ENCODE peak calls at places on chromosomes 1 and 21, in four cellular contexts. F is fibroblast of mammary gland, I is BJ, L is heart left ventricle. U is an unnamed sample.

GRCh38 chr1:6475381-6476133 is 9.6 kb upstream of the TNFRSF25 start:
- DNase-seq in I (no peak), F (peak), L (peak), U (peak)

GRCh38 chr1:24642481-24643361 is at the start of gene SRRM1:
- DNase-seq in I (peak), L (peak), F (peak), U (peak)

GRCh38 chr1:5623399-5623798 is 368.8 kb downstream of the NPHP4 start:
- DNase-seq in L (no peak), F (no peak), I (no peak), U (no peak)

GRCh38 chr1:60898987-60899386 is 183.4 kb upstream of the NFIA start:
- DNase-seq in F (no peak), I (no peak), L (no peak), U (no peak)

GRCh38 chr1:8152731-8153702 is 126.9 kb upstream of the ERRFI1 start:
- DNase-seq in F (no peak), L (no peak), I (no peak), U (no peak)

GRCh38 chr1:94672001-94672400 is 130.4 kb upstream of the F3 start:
- DNase-seq in I (no peak), L (no peak), F (no peak), U (no peak)

GRCh38 chr1:87953732-87954344 is 625.2 kb downstream of the LMO4 start:
- DNase-seq in I (no peak), L (peak), F (peak), U (peak)

GRCh38 chr1:5338466-5338865 is 653.8 kb downstream of the NPHP4 start:
- DNase-seq in F (no peak), L (no peak), I (no peak), U (no peak)

GRCh38 chr1:212914789-212915188 is 35.6 kb upstream of the VASH2 start:
- DNase-seq in I (no peak), F (no peak), L (no peak), U (no peak)

GRCh38 chr1:108570128-108570527 is 10.2 kb downstream of the EEIG2 start:
- DNase-seq in F (no peak), L (no peak), I (no peak), U (no peak)

GRCh38 chr1:12001996-12002493 is 17.3 kb upstream of the MIIP start:
- DNase-seq in L (peak), F (no peak), I (no peak), U (peak)

GRCh38 chr1:197868751-197869501 is 33.5 kb upstream of the C1orf53 start:
- DNase-seq in I (peak), L (no peak), F (peak), U (peak)

GRCh38 chr1:55129194-55129728 is 85.9 kb downstream of the USP24 start:
- DNase-seq in F (peak), I (no peak), L (peak), U (peak)

GRCh38 chr1:237012789-237013383 is 8.6 kb upstream of the MT1HL1 start:
- DNase-seq in I (no peak), F (no peak), L (peak), U (peak)

GRCh38 chr1:55679971-55680370 is 464.8 kb upstream of the USP24 start:
- DNase-seq in F (no peak), I (peak), L (no peak), U (no peak)

GRCh38 chr1:192559115-192560006 is 16.2 kb upstream of the RGS1 start:
- DNase-seq in I (peak), F (peak), L (no peak), U (peak)

GRCh38 chr1:93681095-93681548 is 515 bp downstream of the BCAR3 start:
- DNase-seq in F (no peak), I (no peak), L (peak), U (no peak)

GRCh38 chr21:44998621-44999427 is 59.0 kb downstream of the SLX9 start:
- DNase-seq in I (no peak), L (peak), F (no peak), U (no peak)

DNA sequence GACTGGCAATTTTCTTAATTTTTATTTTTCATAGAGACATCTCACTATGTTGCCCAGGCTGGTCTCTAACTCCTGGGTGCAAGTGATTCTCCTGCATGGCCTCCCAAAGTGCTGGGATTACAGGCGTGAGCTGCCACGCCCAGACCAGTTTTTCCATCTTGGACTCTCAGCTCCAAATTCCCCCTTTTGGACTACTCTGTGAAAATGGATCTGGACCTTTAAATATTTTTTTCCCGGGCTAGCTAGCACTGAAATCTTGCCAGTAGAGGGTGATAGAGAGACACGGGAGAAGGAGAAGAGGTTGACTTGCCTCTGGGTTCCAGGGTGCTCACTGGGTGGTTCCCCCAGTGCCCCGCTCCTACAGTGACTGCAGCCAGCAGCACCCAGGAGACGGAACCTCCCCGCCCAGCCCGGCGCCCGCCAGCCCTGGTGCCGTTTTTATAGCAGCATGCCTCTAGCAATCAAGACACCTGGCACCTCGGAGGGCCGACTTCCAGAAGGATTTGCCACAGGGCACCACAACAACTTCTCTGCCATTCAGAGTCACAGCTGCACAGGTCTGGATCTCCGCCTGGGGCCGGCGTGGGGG is 34.7 kb upstream of the SCCPDH start:
- DNase-seq in F (peak), L (peak), I (no peak), U (peak)
- H3K4me3 ChIP-seq in F (peak), L (peak), I (peak), U (peak)

GRCh38 chr1:244102471-244102870 is 51.4 kb downstream of the ZBTB18 start:
- DNase-seq in L (no peak), I (no peak), F (no peak), U (no peak)

GRCh38 chr1:244106173-244106572 is 55.1 kb downstream of the ZBTB18 start:
- DNase-seq in I (no peak), L (no peak), F (no peak), U (no peak)

GRCh38 chr1:244102051-244102450 is 51.0 kb downstream of the ZBTB18 start:
- DNase-seq in I (no peak), F (no peak), L (no peak), U (no peak)

GRCh38 chr1:244106837-244107491 is 55.9 kb downstream of the ZBTB18 start:
- DNase-seq in L (no peak), I (no peak), F (no peak), U (no peak)

GRCh38 chr1:244104309-244105060 is 53.4 kb downstream of the ZBTB18 start:
- DNase-seq in F (peak), L (no peak), I (peak), U (peak)
- H3K4me3 ChIP-seq in F (no peak), L (no peak), I (no peak), U (no peak)

GRCh38 chr1:156493749-156494148 is 6.8 kb downstream of the MEF2D start:
- DNase-seq in I (no peak), L (no peak), F (no peak), U (no peak)
- H3K4me3 ChIP-seq in I (no peak), L (no peak), F (no peak), U (no peak)

GRCh38 chr1:217135987-217136894 is 413.0 kb upstream of the ESRRG start:
- DNase-seq in I (no peak), L (no peak), F (no peak), U (no peak)
- H3K4me3 ChIP-seq in I (no peak), L (peak), F (no peak), U (peak)

DNA sequence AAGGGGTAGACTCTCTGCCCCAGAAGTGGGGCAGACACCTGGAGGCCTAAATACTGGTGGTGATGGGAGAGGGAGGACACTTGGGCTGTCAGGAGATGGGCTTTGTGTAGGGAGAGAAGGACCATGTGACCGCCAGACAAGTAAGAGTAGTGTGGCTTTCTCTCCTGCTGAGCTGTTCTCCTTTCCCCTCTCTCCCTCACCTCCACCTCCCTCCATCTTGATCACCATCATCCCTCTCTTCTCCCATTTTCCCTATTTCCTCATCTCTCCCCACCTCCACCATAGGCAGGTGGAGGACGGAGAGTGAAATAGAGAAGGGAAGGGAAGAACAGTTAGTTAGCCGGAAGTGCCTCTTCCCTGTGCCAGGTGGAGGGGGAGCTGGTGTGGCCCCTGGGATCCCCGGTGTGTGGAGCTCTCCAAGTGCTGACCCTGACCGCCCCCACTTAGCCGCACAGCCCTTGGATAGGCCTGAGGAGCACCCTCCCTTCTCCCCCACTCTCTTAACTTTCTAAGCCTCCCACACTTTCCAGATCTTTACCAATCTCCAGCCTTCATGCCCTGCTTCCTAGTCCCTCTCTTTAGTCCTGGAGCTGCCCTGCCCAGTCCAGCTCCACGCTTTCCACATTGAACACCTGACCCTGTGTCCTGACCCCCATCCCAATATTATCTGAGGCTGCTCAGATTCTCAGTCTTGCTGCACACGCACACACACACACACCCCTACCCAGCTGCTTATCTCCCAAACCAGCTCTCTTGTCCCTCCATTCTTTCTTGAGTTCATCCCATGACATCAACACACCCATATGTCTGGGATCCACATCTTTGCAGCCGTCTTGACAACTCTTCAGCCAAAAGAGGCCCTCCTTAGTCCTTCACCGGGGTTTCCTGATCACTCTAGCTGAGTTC is 1.5 kb downstream of the CELF3 start:
- DNase-seq in L (no peak), I (no peak), F (no peak), U (no peak)
- H3K4me3 ChIP-seq in L (no peak), I (no peak), F (no peak), U (no peak)

GRCh38 chr1:183632087-183632486 is 3.5 kb downstream of the ARPC5 start:
- DNase-seq in I (no peak), F (peak), L (no peak), U (no peak)
- H3K4me3 ChIP-seq in I (peak), F (peak), L (peak), U (peak)

GRCh38 chr1:207088731-207089626 is at the start of gene C4BPB:
- DNase-seq in L (no peak), I (no peak), F (no peak), U (peak)
- H3K4me3 ChIP-seq in L (no peak), I (no peak), F (no peak), U (no peak)

U was measured in MG63.